ENCODE peak calls at places on chromosomes 11 and 22, in seven cellular contexts. C is body of pancreas, R is tibial artery, V is neuronal stem cell, X is HCT116, Q is gastrocnemius medialis, T is ovary. M is an unnamed sample.

GRCh38 chr11:45108070-45109064 is 38.1 kb upstream of the PRDM11 start:
- DNase-seq in Q (no peak), X (no peak), T (no peak), V (no peak), C (no peak), R (no peak), M (no peak)

GRCh38 chr11:36333897-36334296 is 37.8 kb downstream of the PRR5L start:
- DNase-seq in R (no peak), V (no peak), T (no peak), C (no peak), Q (no peak), X (peak; percentile 44), M (peak; percentile 63)

GRCh38 chr22:26194877-26195276 is 25.6 kb downstream of the SEZ6L start:
- DNase-seq in R (no peak), V (no peak), C (no peak), T (no peak), Q (no peak), X (no peak), M (no peak)

GRCh38 chr11:75151346-75152047 is 590 bp downstream of the SLCO2B1 start:
- DNase-seq in V (no peak), C (peak; percentile 86), Q (no peak), R (no peak), T (no peak), X (no peak), M (no peak)

GRCh38 chr11:119341222-119342022 is 739 bp upstream of the C1QTNF5 start:
- DNase-seq in R (no peak), T (no peak), Q (no peak), X (no peak), C (peak; percentile 59), V (no peak), M (no peak)

GRCh38 chr11:201936-202335 is 5.3 kb downstream of the BET1L start:
- DNase-seq in T (peak; percentile 9), X (no peak), C (no peak), R (no peak), Q (no peak), V (no peak), M (no peak)

GRCh38 chr11:119130662-119131061 is 9.3 kb downstream of the HINFP start:
- DNase-seq in T (no peak), C (no peak), V (no peak), Q (no peak), X (no peak), R (no peak), M (no peak)

GRCh38 chr11:1842149-1843097 is 3.6 kb downstream of the TNNI2 start:
- DNase-seq in C (peak; percentile 97), V (no peak), X (no peak), R (no peak), T (no peak), Q (no peak), M (no peak)

GRCh38 chr11:130831506-130832385 is 84.5 kb downstream of the SNX19 start:
- DNase-seq in C (no peak), T (no peak), R (no peak), X (no peak), Q (no peak), V (no peak), M (no peak)

GRCh38 chr11:72735495-72736027 is 16.6 kb downstream of the ARAP1 start:
- DNase-seq in R (no peak), C (no peak), X (peak; percentile 40), T (no peak), Q (no peak), V (no peak), M (no peak)

GRCh38 chr11:816433-816779 is 2.3 kb upstream of the PNPLA2 start:
- DNase-seq in R (no peak), C (no peak), V (no peak), T (no peak), Q (no peak), X (no peak), M (no peak)

GRCh38 chr11:131675489-131675888 is 305.1 kb downstream of the NTM start:
- DNase-seq in R (no peak), T (no peak), V (no peak), C (no peak), Q (no peak), X (no peak), M (no peak)

GRCh38 chr11:114892381-114893197 is 214.3 kb downstream of the NXPE2 start:
- DNase-seq in R (no peak), T (no peak), C (no peak), Q (no peak), X (no peak), V (no peak), M (peak; percentile 22)

GRCh38 chr11:69923196-69923595 is 104.0 kb upstream of the FGF3 start:
- DNase-seq in R (peak; percentile 15), Q (no peak), T (no peak), V (no peak), C (no peak), X (no peak), M (no peak)

GRCh38 chr11:107999759-108000455 is 8.8 kb upstream of the CUL5 start:
- DNase-seq in Q (no peak), C (peak; percentile 21), V (peak; percentile 38), T (no peak), X (peak; percentile 74), R (no peak), M (no peak)

GRCh38 chr11:112784323-112785073 is 176.7 kb upstream of the NCAM1 start:
- DNase-seq in V (no peak), R (peak; percentile 70), X (no peak), C (peak; percentile 50), T (peak; percentile 70), Q (no peak), M (peak; percentile 13)

DNA sequence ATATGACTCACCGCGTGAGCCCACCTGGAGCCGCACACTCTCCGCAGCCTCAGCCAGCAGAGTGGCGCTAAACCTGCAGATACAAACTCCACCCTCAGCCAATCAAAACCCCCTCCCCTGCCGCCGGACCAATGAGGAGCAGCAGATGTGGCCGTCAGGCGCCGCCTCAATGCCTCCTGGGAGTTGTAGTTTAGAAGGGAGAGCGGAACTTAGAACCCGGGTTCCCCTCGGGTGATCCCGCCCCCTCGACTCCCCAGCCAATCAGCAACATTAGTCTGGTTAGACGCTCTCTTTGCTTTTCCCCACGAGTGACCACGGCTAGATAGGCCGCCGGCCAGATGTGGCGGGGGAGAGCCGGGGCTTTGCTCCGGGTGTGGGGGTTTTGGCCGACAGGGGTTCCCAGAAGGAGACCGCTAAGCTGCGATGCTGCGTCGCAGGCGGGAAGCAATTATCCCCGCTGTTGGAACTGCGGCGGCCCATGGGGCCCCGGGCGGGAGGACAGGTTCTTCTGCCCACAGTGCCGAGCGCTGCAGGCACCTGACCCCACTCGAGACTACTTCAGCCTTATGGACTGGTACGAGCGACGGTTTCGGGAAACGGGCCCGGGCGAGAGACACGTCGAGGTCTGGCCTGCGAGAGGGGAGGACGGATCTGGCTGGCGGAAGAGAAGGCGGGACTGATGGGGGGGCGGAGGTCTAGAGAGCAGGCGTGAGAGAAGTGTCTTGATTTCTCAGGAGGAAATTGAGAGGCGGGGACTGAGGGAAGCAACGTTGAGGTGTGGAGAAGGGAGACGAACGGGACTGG is at the start of the genes CHEK2 and HSCB:
- DNase-seq in T (peak; percentile 99), C (peak; percentile 98), R (peak; percentile 99), Q (peak; percentile 98), V (peak; percentile 98), X (peak; percentile 97), M (peak; percentile 96)
- H3K27ac ChIP-seq in T (peak within 1 kb of the TSS; percentile 95), C (peak within 1 kb of the TSS; percentile 91), R (peak within 1 kb of the TSS; percentile 100), Q (peak within 1 kb of the TSS; percentile 93), V (peak within 1 kb of the TSS; percentile 82), X (peak within 1 kb of the TSS; percentile 95), M (no peak within 1 kb of the TSS)

GRCh38 chr22:47549741-47550340 is 787.4 kb downstream of the TBC1D22A start:
- DNase-seq in C (no peak), T (no peak), R (no peak), Q (no peak), V (no peak), X (no peak), M (no peak)

GRCh38 chr22:47547881-47548630 is 785.6 kb downstream of the TBC1D22A start:
- DNase-seq in T (no peak), V (no peak), Q (no peak), X (no peak), C (no peak), R (no peak), M (no peak)

GRCh38 chr22:47544696-47545095 is 782.2 kb downstream of the TBC1D22A start:
- DNase-seq in T (no peak), C (no peak), X (no peak), R (no peak), V (no peak), Q (no peak), M (no peak)

GRCh38 chr22:47548953-47549740 is 786.7 kb downstream of the TBC1D22A start:
- DNase-seq in T (no peak), X (no peak), Q (no peak), C (no peak), R (no peak), V (no peak), M (no peak)

DNA sequence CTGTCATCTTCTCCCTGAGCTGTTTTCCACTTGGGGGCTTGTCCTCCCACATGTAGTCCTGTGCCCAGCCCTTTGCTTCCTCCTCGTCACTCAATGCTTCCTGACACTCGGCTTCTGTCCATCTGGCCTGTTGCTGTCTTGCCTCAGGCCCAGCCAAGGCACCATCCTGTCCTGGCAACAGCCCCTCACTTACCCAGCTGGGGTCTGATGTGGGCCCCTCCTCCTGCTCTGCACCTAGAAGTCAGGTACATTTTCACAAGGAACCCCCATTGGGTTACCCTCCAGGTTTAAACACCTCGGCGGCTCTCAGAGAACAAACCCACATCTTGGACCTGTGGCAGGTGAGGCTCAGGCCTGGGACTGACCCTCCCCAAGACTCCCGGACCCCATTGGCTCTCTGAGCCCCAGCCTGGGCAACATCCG is 784.8 kb downstream of the TBC1D22A start:
- DNase-seq in C (no peak), V (no peak), X (no peak), Q (no peak), T (no peak), R (no peak), M (no peak)
- H3K9me3 ChIP-seq in C (peaks cover 7% of the 10 kb centered on the region), V (no peaks in the 10 kb centered on the region), X (no peaks in the 10 kb centered on the region), Q (no peaks in the 10 kb centered on the region), T (no peaks in the 10 kb centered on the region), R (no peaks in the 10 kb centered on the region), M (peaks cover 35% of the 10 kb centered on the region)

DNA sequence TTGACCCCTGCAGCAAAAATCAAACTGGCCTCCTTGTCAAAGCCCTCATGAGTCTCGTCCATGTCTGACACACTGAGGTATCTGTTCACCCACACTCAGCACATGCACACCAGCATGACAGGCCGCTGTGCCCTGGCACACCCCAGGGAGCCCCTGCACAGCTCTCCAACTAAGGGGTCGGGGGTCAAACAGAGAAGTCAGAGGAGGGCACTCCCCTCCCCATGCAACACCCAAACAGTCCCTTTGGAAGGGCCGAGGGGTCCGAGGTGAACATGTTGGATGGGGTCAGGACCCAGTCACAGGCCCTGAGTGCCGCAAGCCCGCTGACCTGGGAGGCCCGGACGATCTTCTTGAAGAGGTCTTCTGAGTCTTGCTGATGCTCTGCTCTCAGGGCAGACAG is 14.6 kb downstream of the SUN2 start:
- DNase-seq in V (no peak), Q (no peak), T (no peak), R (no peak), C (no peak), X (no peak), M (no peak)
- H3K36me3 ChIP-seq in V (peaks cover 55% of the 10 kb centered on the region), Q (peaks cover 100% of the 10 kb centered on the region), T (no peaks in the 10 kb centered on the region), R (peaks cover 100% of the 10 kb centered on the region), C (peaks cover 42% of the 10 kb centered on the region), X (peaks cover 42% of the 10 kb centered on the region), M (peaks cover 13% of the 10 kb centered on the region)

GRCh38 chr22:31122532-31123291 is at the start of gene INPP5J:
- DNase-seq in C (peak; percentile 79), X (peak; percentile 44), T (peak; percentile 62), R (no peak), Q (no peak), V (no peak), M (no peak)
- H3K27ac ChIP-seq in C (peak within 1 kb of the TSS; percentile 57), X (peak within 1 kb of the TSS; percentile 47), T (no peak within 1 kb of the TSS), R (peak within 1 kb of the TSS; percentile 16), Q (peak within 1 kb of the TSS; percentile 60), V (no peak within 1 kb of the TSS), M (no peak within 1 kb of the TSS)

M was measured in iPS DF 6.9.